ENCODE peak calls at places on chromosomes 13 and 19, in six cellular contexts. G, D, Z, J, U and A are unnamed samples.

GRCh38 chr13:103878891-103879605 is 812.8 kb upstream of the SLC10A2 start:
- DNase-seq in U (no peak), G (no peak), J (no peak), D (no peak), Z (no peak), A (no peak)

GRCh38 chr13:108915634-108916497 is 286.5 kb downstream of the MYO16 start:
- DNase-seq in Z (peak), G (peak), D (peak), U (peak), J (peak), A (peak)

GRCh38 chr13:37870895-37871550 is 1.5 kb upstream of the TRPC4 start:
- DNase-seq in G (peak), J (no peak), U (no peak), D (no peak), Z (no peak), A (no peak)

GRCh38 chr19:45814851-45815481 is at the start of gene RSPH6A:
- DNase-seq in J (no peak), G (no peak), Z (no peak), U (no peak), D (no peak), A (no peak)

GRCh38 chr19:48102870-48103751 is 7.5 kb downstream of the PLA2G4C start:
- DNase-seq in D (no peak), G (no peak), U (no peak), Z (no peak), J (no peak), A (no peak)

GRCh38 chr13:77859450-77859849 is 59.2 kb downstream of the EDNRB start:
- DNase-seq in U (no peak), Z (no peak), D (no peak), G (no peak), J (peak), A (no peak)

GRCh38 chr19:4086336-4086953 is 19.7 kb upstream of the ZBTB7A start:
- DNase-seq in G (no peak), D (no peak), J (no peak), Z (no peak), U (peak), A (no peak)

GRCh38 chr13:77386046-77386445 is 59.2 kb upstream of the MYCBP2 start:
- DNase-seq in U (no peak), G (no peak), J (no peak), D (no peak), Z (no peak), A (no peak)

GRCh38 chr19:8304841-8305621 is 3.1 kb downstream of the CD320 start:
- DNase-seq in U (peak), G (no peak), Z (peak), J (no peak), D (no peak), A (peak)

GRCh38 chr19:6378498-6378897 is 2.8 kb upstream of the PSPN start:
- DNase-seq in G (no peak), Z (no peak), U (no peak), D (no peak), J (no peak), A (no peak)

GRCh38 chr19:4594199-4594598 is 34.7 kb upstream of the SEMA6B start:
- DNase-seq in Z (no peak), J (no peak), G (no peak), U (no peak), D (no peak), A (no peak)

GRCh38 chr19:34574704-34575103 is 93.1 kb downstream of the WTIP start:
- DNase-seq in D (no peak), G (no peak), U (no peak), J (no peak), Z (no peak), A (no peak)

GRCh38 chr19:55132453-55133129 is 15.2 kb upstream of the PPP1R12C start:
- DNase-seq in Z (no peak), D (no peak), U (no peak), G (no peak), J (no peak), A (no peak)

GRCh38 chr13:65300220-65300619 is 1929.9 kb downstream of the PCDH9 start:
- DNase-seq in D (no peak), Z (no peak), J (no peak), U (no peak), G (no peak), A (no peak)

GRCh38 chr19:41161903-41162302 is 31.1 kb upstream of the CYP2S1 start:
- DNase-seq in J (no peak), D (no peak), Z (no peak), U (no peak), G (no peak), A (no peak)

GRCh38 chr13:79451500-79451962 is 29.4 kb upstream of the NDFIP2 start:
- DNase-seq in Z (no peak), D (peak), J (no peak), G (peak), U (peak), A (no peak)

GRCh38 chr19:3227054-3227626 is 2.7 kb downstream of the CELF5 start:
- DNase-seq in D (no peak), U (no peak), G (no peak), J (no peak), Z (no peak), A (no peak)

GRCh38 chr19:24055548-24055947 is 31.4 kb upstream of the ZNF254 start:
- DNase-seq in D (no peak), G (no peak), Z (no peak), U (no peak), J (no peak), A (no peak)

GRCh38 chr13:34216251-34216650 is 398.3 kb downstream of the RFC3 start:
- DNase-seq in Z (no peak), U (no peak), J (no peak), D (no peak), G (no peak), A (no peak)

DNA sequence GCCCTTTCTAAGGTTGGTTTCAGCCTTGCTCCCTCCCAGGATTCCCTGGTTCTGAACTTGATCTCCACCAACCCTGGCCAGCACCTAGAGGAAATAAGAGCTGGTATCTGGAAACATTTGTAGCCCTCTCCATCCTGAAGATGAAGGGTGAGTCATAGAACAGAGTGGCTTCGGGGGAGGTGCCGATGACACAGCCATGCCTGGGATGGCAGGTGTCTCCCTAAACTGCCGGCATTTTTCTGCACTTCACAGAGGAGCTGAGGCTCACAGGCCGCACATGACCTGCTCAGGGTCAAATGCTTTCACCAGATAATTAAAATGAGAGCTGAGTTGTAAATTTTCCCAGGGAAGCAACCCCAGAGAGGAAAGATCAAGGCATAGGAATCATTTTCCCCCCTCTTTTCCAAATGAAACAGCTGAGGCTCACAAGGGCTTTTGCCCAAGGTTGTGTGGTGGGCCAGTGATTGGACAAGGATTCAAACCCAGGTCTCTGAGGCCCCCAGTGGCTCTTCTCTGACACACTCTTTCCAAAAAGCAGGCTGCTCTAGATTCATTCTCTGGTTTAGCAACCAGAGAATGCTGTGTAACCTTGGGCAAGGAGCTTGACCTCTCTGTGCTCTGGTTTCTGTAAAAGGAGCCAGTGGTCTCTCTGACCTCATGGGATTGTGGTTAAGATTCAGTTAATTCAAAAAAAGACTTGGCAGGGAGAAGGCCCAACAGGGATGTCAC is 1.2 kb upstream of the SLC25A42 start:
- DNase-seq in U (no peak), Z (no peak), J (no peak), G (peak), D (no peak), A (no peak)
- H3K4me3 ChIP-seq in U (peak), Z (no peak), J (peak), G (no peak), D (peak), A (peak)

GRCh38 chr19:1491849-1492170 is 829 bp downstream of the REEP6 start:
- DNase-seq in J (peak), U (no peak), Z (no peak), D (no peak), G (no peak), A (no peak)
- H3K4me3 ChIP-seq in J (peak), U (peak), Z (no peak), D (no peak), G (no peak), A (peak)

GRCh38 chr19:11849264-11849615 is 714 bp downstream of the ZNF439 start:
- DNase-seq in G (no peak), U (no peak), D (no peak), J (no peak), Z (no peak), A (no peak)

GRCh38 chr19:11843741-11844140 is 4.8 kb upstream of the ZNF439 start:
- DNase-seq in Z (no peak), G (no peak), U (no peak), D (no peak), J (no peak), A (no peak)

GRCh38 chr19:11853358-11853757 is 4.8 kb downstream of the ZNF439 start:
- DNase-seq in Z (no peak), U (no peak), G (no peak), J (no peak), D (no peak), A (no peak)

GRCh38 chr19:11848594-11849263 is at the start of gene ZNF439:
- DNase-seq in D (peak), G (no peak), J (peak), Z (peak), U (peak), A (peak)

GRCh38 chr19:11848200-11848593 is 329 bp upstream of the ZNF439 start:
- DNase-seq in U (peak), D (no peak), G (no peak), Z (no peak), J (no peak), A (no peak)
- H3K4me3 ChIP-seq in U (peak), D (peak), G (peak), Z (peak), J (peak), A (peak)

DNA sequence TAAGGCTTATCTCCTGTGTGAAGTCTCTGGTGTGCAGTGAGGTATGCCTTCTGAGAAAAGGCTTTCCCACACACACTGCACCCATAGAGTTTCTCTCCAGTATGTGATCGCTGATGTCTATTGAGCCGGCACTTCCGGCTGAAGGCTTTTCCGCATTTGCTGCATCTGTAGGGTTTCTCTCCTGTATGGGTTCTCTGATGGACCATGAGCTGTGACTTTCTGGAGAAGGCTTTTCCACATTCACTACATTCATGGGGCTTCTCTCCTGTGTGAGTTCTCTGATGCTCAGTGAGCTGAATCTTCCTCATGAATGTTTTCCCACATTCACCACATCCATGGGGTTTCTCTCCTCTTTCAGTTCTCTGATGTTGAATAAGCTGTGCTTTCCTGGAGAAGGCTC is 14.7 kb downstream of the ZNF577 start:
- DNase-seq in G (no peak), U (no peak), J (no peak), Z (no peak), D (no peak), A (no peak)
- H3K4me3 ChIP-seq in G (no peak), U (no peak), J (no peak), Z (no peak), D (no peak), A (no peak)

DNA sequence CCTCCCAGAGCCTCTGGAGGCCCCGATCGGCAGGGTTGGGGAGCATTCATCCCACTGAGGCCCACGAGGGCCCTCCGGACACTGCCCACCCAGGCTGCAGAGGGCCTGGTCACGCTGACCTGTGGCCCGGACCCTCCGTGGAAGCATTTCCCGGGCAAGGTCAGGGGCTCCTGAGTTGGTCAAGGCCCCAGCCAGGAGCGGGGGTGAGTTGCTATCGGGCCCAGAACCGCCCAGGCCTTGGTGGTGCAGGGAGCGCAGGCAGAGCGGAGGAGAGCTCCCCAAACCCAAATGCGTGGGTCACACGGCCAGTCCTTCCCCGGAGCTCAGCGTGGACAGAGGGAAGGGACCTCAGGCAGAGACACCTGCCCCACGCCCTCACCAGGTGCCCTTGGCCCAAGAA is 25.7 kb downstream of the GPX4 start:
- DNase-seq in D (no peak), U (no peak), G (no peak), J (no peak), Z (no peak), A (no peak)
- H3K4me3 ChIP-seq in D (peak), U (peak), G (no peak), J (no peak), Z (no peak), A (no peak)

GRCh38 chr19:38975214-38975860 is at the start of gene FBXO17:
- DNase-seq in D (no peak), U (no peak), G (no peak), Z (peak), J (peak), A (peak)

GRCh38 chr19:38977445-38978314 is 2.1 kb upstream of the FBXO17 start:
- DNase-seq in D (no peak), Z (no peak), G (no peak), J (no peak), U (no peak), A (no peak)

GRCh38 chr19:38978315-38978689 is 2.8 kb upstream of the FBXO17 start:
- DNase-seq in J (no peak), G (no peak), U (no peak), D (no peak), Z (no peak), A (no peak)

GRCh38 chr19:38974599-38975213 is 836 bp downstream of the FBXO17 start:
- DNase-seq in D (no peak), U (no peak), J (no peak), Z (no peak), G (no peak), A (no peak)

GRCh38 chr19:38975861-38976271 is 324 bp upstream of the FBXO17 start:
- DNase-seq in U (no peak), J (no peak), D (no peak), Z (no peak), G (no peak), A (no peak)
- H3K4me3 ChIP-seq in U (peak), J (peak), D (peak), Z (peak), G (peak), A (peak)

GRCh38 chr19:1860821-1861598 is 2.4 kb downstream of the KLF16 start:
- DNase-seq in Z (no peak), U (no peak), J (no peak), G (no peak), D (no peak), A (no peak)
- H3K4me3 ChIP-seq in Z (no peak), U (peak), J (no peak), G (peak), D (peak), A (peak)